ENCODE peak calls at places on chromosomes 13 and 19, in five cellular contexts. G is tibial artery, B is dorsolateral prefrontal cortex, J is ovary, T is choroid plexus epithelial cell. O is an unnamed sample.

GRCh38 chr13:67221630-67222226 is 8.4 kb downstream of the PCDH9 start:
- DNase-seq in G (no peak), J (no peak), T (no peak), B (no peak), O (no peak)

GRCh38 chr19:39203372-39204341 is at the start of gene SYCN:
- DNase-seq in T (no peak), G (no peak), B (no peak), J (no peak), O (no peak)

GRCh38 chr13:105037064-105037463 is 1498.4 kb downstream of the EFNB2 start:
- DNase-seq in G (no peak), T (no peak), B (no peak), J (no peak), O (peak)

GRCh38 chr13:90230311-90230710 is 1117.2 kb upstream of the MIR17HG start:
- DNase-seq in G (no peak), T (no peak), B (no peak), J (no peak), O (no peak)

GRCh38 chr13:80037505-80037888 is 303.4 kb downstream of the SPRY2 start:
- DNase-seq in B (peak), G (no peak), J (no peak), T (peak), O (peak)

GRCh38 chr19:42366676-42367075 is 23.4 kb downstream of the CNFN start:
- DNase-seq in G (no peak), T (no peak), J (no peak), B (no peak), O (no peak)

GRCh38 chr13:94178625-94179244 is 300.7 kb downstream of the DCT start:
- DNase-seq in J (no peak), B (no peak), G (no peak), T (peak), O (no peak)

GRCh38 chr19:42272535-42272897 is 3.5 kb downstream of the CIC start:
- DNase-seq in B (no peak), T (no peak), G (no peak), J (no peak), O (no peak)

GRCh38 chr13:72255908-72256307 is 388.9 kb upstream of the DACH1 start:
- DNase-seq in G (no peak), T (peak), B (no peak), J (no peak), O (peak)

GRCh38 chr13:83677985-83678384 is 204.3 kb downstream of the SLITRK1 start:
- DNase-seq in T (no peak), G (no peak), J (no peak), B (no peak), O (no peak)

GRCh38 chr19:51552996-51553725 is 17.9 kb upstream of the ZNF175 start:
- DNase-seq in T (peak), B (no peak), J (peak), G (peak), O (peak)

GRCh38 chr13:22055259-22055658 is 384.4 kb downstream of the FGF9 start:
- DNase-seq in B (no peak), T (no peak), G (no peak), J (no peak), O (no peak)

GRCh38 chr19:9070066-9070465 is 16.8 kb upstream of the OR1M1 start:
- DNase-seq in T (no peak), J (no peak), G (no peak), B (no peak), O (no peak)

GRCh38 chr13:93794197-93794885 is 567.7 kb downstream of the GPC6 start:
- DNase-seq in T (no peak), J (no peak), B (no peak), G (no peak), O (no peak)

GRCh38 chr13:85013006-85013405 is 786.2 kb downstream of the SLITRK6 start:
- DNase-seq in B (no peak), T (no peak), G (no peak), J (no peak), O (no peak)

GRCh38 chr13:91347996-91348905 is 764 bp downstream of the MIR17HG start:
- DNase-seq in J (peak), T (peak), B (peak), G (no peak), O (no peak)

GRCh38 chr19:55066107-55066709 is 3.3 kb upstream of the RDH13 start:
- DNase-seq in B (no peak), J (no peak), T (no peak), G (no peak), O (no peak)

GRCh38 chr19:44723952-44724319 is 24.6 kb upstream of the BCL3 start:
- DNase-seq in J (peak), G (peak), B (peak), T (peak), O (peak)

GRCh38 chr13:24264976-24265375 is 44.4 kb upstream of the C1QTNF9 start:
- DNase-seq in B (no peak), G (no peak), T (no peak), J (no peak), O (no peak)

GRCh38 chr19:12617646-12618045 is 6.9 kb downstream of the ZNF791 start:
- DNase-seq in T (no peak), J (no peak), B (no peak), G (no peak), O (no peak)

GRCh38 chr13:78940444-78940843 is 281.5 kb upstream of the OBI1 start:
- DNase-seq in G (no peak), B (no peak), J (no peak), T (no peak), O (no peak)

GRCh38 chr19:20333508-20333907 is 166.5 kb downstream of the ZNF486 start:
- DNase-seq in G (no peak), B (no peak), J (no peak), T (no peak), O (no peak)

GRCh38 chr13:69579351-69579750 is 528.3 kb upstream of the ATXN8OS start:
- DNase-seq in B (no peak), T (no peak), G (no peak), J (no peak), O (no peak)

GRCh38 chr13:74825170-74825948 is 656.6 kb downstream of the TBC1D4 start:
- DNase-seq in T (peak), B (no peak), G (no peak), J (no peak), O (peak)

GRCh38 chr19:31883299-31883990 is 462.0 kb upstream of the ZNF507 start:
- DNase-seq in T (no peak), B (no peak), J (no peak), G (no peak), O (no peak)

GRCh38 chr19:15529774-15530372 is 21.5 kb downstream of the CYP4F22 start:
- DNase-seq in B (no peak), G (no peak), J (no peak), T (no peak), O (no peak)

GRCh38 chr13:20993661-20994440 is 67.5 kb downstream of the LATS2 start:
- DNase-seq in G (no peak), T (peak), B (no peak), J (no peak), O (peak)

GRCh38 chr13:79799466-79799865 is 318.5 kb downstream of the NDFIP2 start:
- DNase-seq in G (no peak), B (no peak), J (no peak), T (no peak), O (no peak)

GRCh38 chr13:50426932-50427331 is 411.7 kb downstream of the KCNRG start:
- DNase-seq in G (no peak), B (no peak), T (no peak), J (no peak), O (no peak)

GRCh38 chr13:44493213-44493812 is 82.8 kb downstream of the TSC22D1 start:
- DNase-seq in B (no peak), T (no peak), J (no peak), G (no peak), O (no peak)

GRCh38 chr19:52191374-52191773 is 1.5 kb downstream of the PPP2R1A start:
- DNase-seq in B (no peak), J (no peak), G (no peak), T (no peak), O (no peak)

GRCh38 chr19:45140144-45140503 is 20.7 kb downstream of the NKPD1 start:
- DNase-seq in T (no peak), B (no peak), J (no peak), G (no peak), O (no peak)

GRCh38 chr19:39645800-39646411 is 9.8 kb upstream of the LGALS16 start:
- DNase-seq in G (no peak), J (no peak), B (no peak), T (peak), O (peak)

GRCh38 chr13:74070065-74070464 is 64.1 kb downstream of the KLF12 start:
- DNase-seq in T (no peak), G (no peak), J (no peak), B (no peak), O (no peak)

GRCh38 chr19:54029930-54030490 is 33.7 kb downstream of the VSTM1 start:
- DNase-seq in B (peak), G (peak), J (peak), T (peak), O (peak)

GRCh38 chr13:46334008-46334407 is 53.0 kb downstream of the RUBCNL start:
- DNase-seq in T (no peak), B (no peak), J (no peak), G (no peak), O (no peak)

GRCh38 chr13:87344176-87344575 is 327.0 kb upstream of the SLITRK5 start:
- DNase-seq in T (no peak), G (no peak), B (no peak), J (no peak), O (no peak)

DNA sequence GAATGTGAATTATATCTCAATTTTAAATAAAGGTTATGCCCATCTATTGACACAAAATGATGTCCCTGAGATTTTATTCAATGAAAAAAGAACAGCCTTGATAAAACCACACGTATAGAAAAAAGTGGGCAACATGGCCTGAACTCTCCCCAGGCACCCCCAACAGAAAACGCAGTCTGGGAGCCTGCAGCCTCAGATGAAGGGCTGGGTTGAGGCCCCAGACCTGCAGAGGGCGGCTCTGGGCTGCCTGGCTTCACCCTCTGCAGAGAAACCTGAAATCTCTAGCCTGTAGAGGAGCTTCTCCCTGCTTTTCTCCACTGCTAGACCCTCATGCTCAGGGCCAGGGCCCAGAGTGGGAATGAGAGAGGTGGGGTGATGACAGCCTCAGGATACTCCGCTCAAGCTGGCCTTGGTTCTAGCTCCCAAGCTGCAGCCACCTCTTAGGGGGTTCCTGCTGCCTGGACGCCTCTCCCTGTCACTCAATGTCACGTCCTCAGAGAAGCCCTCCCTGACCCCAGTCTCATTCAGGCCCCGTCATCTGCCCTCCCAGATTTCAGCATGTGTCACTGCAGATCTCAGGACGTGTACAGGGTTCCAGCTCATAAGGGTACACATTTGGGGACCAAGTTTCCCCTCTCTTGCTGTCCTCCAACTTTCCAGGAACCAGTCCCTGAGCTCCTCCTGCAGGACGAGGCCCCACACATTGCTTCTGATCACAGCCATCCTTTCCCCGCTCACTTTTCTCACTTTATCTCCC is 1.8 kb downstream of the MBD3 start:
- DNase-seq in J (no peak), G (no peak), T (peak), B (no peak), O (no peak)
- TF ChIP-seq CTCF in J (no peak), G (no peak), T (peak), B (no peak), O (peak)

DNA sequence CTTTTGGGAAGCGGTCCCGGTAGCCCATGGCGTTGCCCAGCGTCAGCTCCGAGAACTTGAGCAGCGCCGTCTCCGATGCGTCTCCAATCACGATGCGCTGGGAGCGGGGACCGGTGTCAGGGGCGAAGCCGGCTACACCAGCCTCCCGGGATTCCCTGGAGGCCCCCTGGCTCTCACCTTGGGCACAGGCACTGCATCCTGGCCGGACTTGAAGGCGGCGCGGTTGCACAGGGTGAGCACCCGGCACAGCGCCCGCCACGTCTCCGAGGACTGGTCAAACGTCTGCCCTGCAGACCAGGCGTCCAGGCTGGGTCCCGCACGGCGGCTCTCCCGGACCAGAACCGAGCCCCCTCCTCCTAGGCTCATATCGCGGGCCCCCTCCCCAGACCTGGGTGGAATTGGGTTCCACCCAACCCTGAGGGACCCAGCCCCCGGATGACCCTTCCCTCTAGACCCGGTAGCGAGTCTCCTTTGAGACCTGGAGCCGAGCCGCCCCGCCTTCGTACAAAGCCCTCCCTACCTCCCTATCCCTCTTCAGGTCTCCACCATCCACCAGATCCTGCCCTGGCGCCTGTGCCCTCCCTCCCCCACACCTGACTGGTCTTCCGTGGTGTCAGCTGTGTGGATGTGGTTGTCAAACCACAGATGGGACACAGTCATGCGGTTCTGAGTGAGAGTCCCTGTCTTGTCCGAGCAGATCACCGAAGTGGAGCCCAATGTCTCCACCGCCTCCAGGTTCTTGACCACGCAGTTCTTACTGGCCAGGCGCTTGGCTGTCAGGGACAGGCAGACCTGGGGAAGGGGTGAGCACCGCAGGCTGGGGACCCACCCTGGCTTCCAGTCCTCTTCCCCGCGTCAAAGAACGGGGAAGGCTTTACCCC is 4.8 kb downstream of the ATP4A start:
- DNase-seq in B (no peak), G (peak), T (no peak), J (no peak), O (no peak)
- H3K4me3 ChIP-seq in B (peak), G (no peak), T (no peak), J (no peak), O (peak)

DNA sequence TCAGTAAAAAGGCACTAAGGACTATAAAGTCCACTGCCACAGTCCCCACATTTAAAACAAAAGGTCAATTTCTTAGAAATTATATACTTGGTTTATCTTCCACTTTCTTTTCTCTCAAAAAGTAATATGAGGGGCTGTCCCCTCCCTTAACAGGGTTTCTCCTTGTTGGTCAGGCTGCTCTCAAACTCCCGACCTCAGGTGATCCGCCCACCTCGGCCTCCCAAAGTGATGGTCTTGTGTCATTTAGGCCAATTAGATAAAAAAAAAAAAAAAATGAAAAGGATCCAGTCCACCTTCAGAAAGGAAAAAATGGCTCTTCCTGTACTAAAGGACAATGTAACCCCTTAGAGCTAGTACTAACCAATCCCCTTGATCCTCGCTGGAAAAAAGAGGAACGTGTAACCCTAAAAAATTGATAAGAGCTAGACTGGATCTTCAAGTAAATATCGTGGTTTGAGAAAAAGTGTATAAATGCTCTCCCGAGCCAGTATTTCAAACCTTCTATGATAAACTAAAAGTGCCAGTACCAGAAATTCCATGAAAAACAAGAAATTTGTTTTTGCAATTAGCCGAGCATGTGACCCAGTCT is 9.0 kb upstream of the CD70 start:
- DNase-seq in T (no peak), B (no peak), J (no peak), G (no peak), O (no peak)
- TF ChIP-seq CTCF in T (no peak), B (no peak), J (no peak), G (no peak), O (no peak)

DNA sequence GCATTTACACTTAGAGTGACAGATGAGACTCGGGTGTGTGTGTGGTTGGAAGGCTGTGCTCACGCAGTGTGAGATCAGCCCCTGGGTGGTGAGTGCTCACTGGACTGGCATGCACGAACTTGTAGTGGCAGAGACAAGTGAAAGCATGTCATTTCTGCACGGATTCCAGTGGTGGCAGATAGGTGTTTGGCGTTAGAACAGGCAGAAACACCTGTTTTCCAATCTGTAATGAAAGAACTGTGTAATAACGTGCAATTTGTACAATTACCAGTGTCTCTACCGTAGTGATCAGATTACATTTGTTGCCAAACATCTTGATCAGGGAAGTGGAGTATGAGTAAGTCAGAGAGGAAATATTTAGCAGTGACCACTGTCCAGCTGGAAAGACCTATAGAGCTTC is 8.2 kb downstream of the LAMP1 start:
- DNase-seq in G (no peak), J (no peak), B (no peak), T (peak), O (peak)
- H3K4me3 ChIP-seq in G (no peak), J (no peak), B (no peak), T (no peak), O (no peak)

GRCh38 chr13:27657724-27658123 is 36.0 kb downstream of the POLR1D start:
- DNase-seq in T (no peak), G (no peak), B (no peak), J (no peak), O (no peak)
- TF ChIP-seq CTCF in T (no peak), G (no peak), B (no peak), J (no peak), O (no peak)

DNA sequence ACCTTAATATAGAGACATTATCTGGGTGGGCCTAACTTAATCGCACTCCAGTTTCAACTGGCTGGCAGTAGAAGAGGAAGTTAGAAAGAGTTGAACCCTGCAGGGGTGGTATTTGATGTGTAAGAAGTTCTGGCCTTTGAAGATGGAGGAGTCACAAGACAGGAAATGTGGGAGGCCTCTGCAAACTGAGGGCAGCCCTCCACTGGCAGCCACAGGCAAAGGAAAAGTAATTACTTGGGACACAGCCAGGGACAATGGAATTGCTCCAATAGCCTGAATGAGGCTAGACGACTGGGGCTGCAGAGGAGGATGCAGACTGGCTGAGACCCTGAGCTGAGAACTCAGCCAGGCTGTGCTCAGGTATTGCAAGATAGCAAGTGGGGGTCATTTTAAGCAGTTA is 703.3 kb upstream of the ARGLU1 start:
- DNase-seq in B (no peak), J (no peak), G (no peak), T (peak), O (peak)
- H3K4me3 ChIP-seq in B (no peak), J (no peak), G (no peak), T (no peak), O (no peak)

GRCh38 chr19:4342421-4343055 is 824 bp upstream of the MPND start:
- DNase-seq in B (peak), J (peak), T (peak), G (peak), O (peak)
- TF ChIP-seq CTCF in B (no peak), J (no peak), T (no peak), G (no peak), O (no peak)

O was measured in brain microvascular endothelial cell.